ENCODE peak calls at places on chromosomes 16 and 17, in five cellular contexts. T is CD4-positive, alpha-beta memory T cell; D is activated T-helper 1 cell treated with Interleukin-2 at 50 U/mL for 16 hours; P is psoas muscle; F is islet precursor cell. U is an unnamed sample.

GRCh38 chr17:15469260-15469659 is 1.8 kb upstream of the CDRT4 start:
- DNase-seq in D (no peak), T (no peak), F (no peak), P (peak), U (no peak)

GRCh38 chr16:82700541-82701240 is 73.9 kb downstream of the CDH13 start:
- DNase-seq in F (no peak), P (no peak), T (no peak), D (no peak), U (no peak)

GRCh38 chr16:6725634-6726331 is 606.9 kb upstream of the RBFOX1 start:
- DNase-seq in D (no peak), T (no peak), P (no peak), F (no peak), U (no peak)

GRCh38 chr17:2055494-2056220 is 754 bp downstream of the HIC1 start:
- DNase-seq in T (peak), P (peak), D (no peak), F (peak), U (peak)

GRCh38 chr16:69404275-69404805 is 18.5 kb upstream of the TERF2 start:
- DNase-seq in D (no peak), P (no peak), F (peak), T (no peak), U (no peak)

GRCh38 chr16:49351119-49351518 is 22.5 kb upstream of the C16orf78 start:
- DNase-seq in P (no peak), F (peak), T (no peak), D (no peak), U (no peak)

GRCh38 chr16:22372882-22373661 is 1.3 kb downstream of the CDR2 start:
- DNase-seq in F (no peak), P (no peak), T (no peak), D (no peak), U (no peak)

GRCh38 chr17:2878751-2879254 is 82.6 kb downstream of the RAP1GAP2 start:
- DNase-seq in T (no peak), P (no peak), D (no peak), F (no peak), U (no peak)

GRCh38 chr17:50355701-50356341 is 9.9 kb downstream of the XYLT2 start:
- DNase-seq in P (no peak), T (no peak), D (no peak), F (peak), U (no peak)

GRCh38 chr17:60127068-60128064 is 22.4 kb upstream of the CA4 start:
- DNase-seq in D (no peak), P (no peak), F (peak), T (no peak), U (no peak)

GRCh38 chr16:20868890-20869289 is 31.3 kb downstream of the DCUN1D3 start:
- DNase-seq in T (no peak), D (no peak), F (peak), P (peak), U (no peak)

GRCh38 chr16:14491831-14492529 is 138.1 kb downstream of the PARN start:
- DNase-seq in T (no peak), D (no peak), F (no peak), P (no peak), U (no peak)

GRCh38 chr16:82061861-82062525 is 26.9 kb downstream of the HSD17B2 start:
- DNase-seq in T (no peak), F (no peak), P (no peak), D (no peak), U (peak)

GRCh38 chr17:60094754-60095153 is 16.0 kb upstream of the HEATR6 start:
- DNase-seq in P (no peak), F (no peak), D (no peak), T (no peak), U (no peak)

GRCh38 chr17:65064452-65065019 is 8.0 kb upstream of the GNA13 start:
- DNase-seq in F (peak), P (no peak), T (no peak), D (no peak), U (no peak)

GRCh38 chr16:51012396-51012795 is 138.7 kb downstream of the SALL1 start:
- DNase-seq in F (peak), D (no peak), T (no peak), P (no peak), U (no peak)

GRCh38 chr17:75691371-75692290 is 24.5 kb downstream of the SAP30BP start:
- DNase-seq in P (no peak), D (no peak), F (no peak), T (no peak), U (no peak)

GRCh38 chr17:51107666-51108227 is 12.9 kb downstream of the SPAG9 start:
- DNase-seq in D (no peak), F (peak), P (no peak), T (no peak), U (no peak)

GRCh38 chr17:15947331-15947730 is 2.4 kb downstream of the ADORA2B start:
- DNase-seq in P (no peak), D (no peak), F (peak), T (no peak), U (no peak)

GRCh38 chr16:83924686-83925085 is 25.8 kb downstream of the MLYCD start:
- DNase-seq in P (no peak), D (no peak), F (no peak), T (no peak), U (no peak)

U was measured in GM12891.